ENCODE peak calls at places on chromosomes 5 and 9, in eight cellular contexts. One of them, this sample, is unnamed.

GRCh38 chr9:2390028-2390427 is 231.6 kb upstream of the VLDLR start:
- DNase-seq in T-helper 2 cell: no peak
- DNase-seq in GM23338: no peak
- DNase-seq in T follicular helper cell: no peak
- DNase-seq in Calu3: no peak
- DNase-seq in H4: no peak
- DNase-seq in GM23248: peak
- DNase-seq in mesendoderm: no peak
- DNase-seq in this sample: no peak

GRCh38 chr5:61010759-61011460 is 65.9 kb downstream of the NDUFAF2 start:
- DNase-seq in T-helper 2 cell: no peak
- DNase-seq in GM23338: peak
- DNase-seq in T follicular helper cell: no peak
- DNase-seq in Calu3: no peak
- DNase-seq in H4: no peak
- DNase-seq in GM23248: peak
- DNase-seq in mesendoderm: peak
- DNase-seq in this sample: no peak

GRCh38 chr5:99088309-99088708 is 159.5 kb upstream of the CHD1 start:
- DNase-seq in T-helper 2 cell: no peak
- DNase-seq in GM23338: no peak
- DNase-seq in T follicular helper cell: no peak
- DNase-seq in Calu3: no peak
- DNase-seq in H4: peak
- DNase-seq in GM23248: peak
- DNase-seq in mesendoderm: no peak
- DNase-seq in this sample: no peak

GRCh38 chr9:137656416-137656815 is 37.6 kb downstream of the EHMT1 start:
- DNase-seq in T-helper 2 cell: no peak
- DNase-seq in GM23338: no peak
- DNase-seq in T follicular helper cell: no peak
- DNase-seq in Calu3: no peak
- DNase-seq in H4: no peak
- DNase-seq in GM23248: no peak
- DNase-seq in mesendoderm: no peak
- DNase-seq in this sample: no peak

GRCh38 chr9:133643978-133644760 is 8.0 kb downstream of the DBH start:
- DNase-seq in T-helper 2 cell: no peak
- DNase-seq in GM23338: no peak
- DNase-seq in T follicular helper cell: no peak
- DNase-seq in Calu3: no peak
- DNase-seq in H4: no peak
- DNase-seq in GM23248: no peak
- DNase-seq in mesendoderm: no peak
- DNase-seq in this sample: no peak

GRCh38 chr9:138104251-138105122 is 226.9 kb downstream of the CACNA1B start:
- DNase-seq in T-helper 2 cell: no peak
- DNase-seq in GM23338: no peak
- DNase-seq in T follicular helper cell: no peak
- DNase-seq in Calu3: no peak
- DNase-seq in H4: no peak
- DNase-seq in GM23248: no peak
- DNase-seq in mesendoderm: no peak
- DNase-seq in this sample: no peak

GRCh38 chr5:136023935-136024645 is 4.7 kb upstream of the TGFBI start:
- DNase-seq in T-helper 2 cell: no peak
- DNase-seq in GM23338: no peak
- DNase-seq in T follicular helper cell: no peak
- DNase-seq in Calu3: no peak
- DNase-seq in H4: no peak
- DNase-seq in GM23248: peak
- DNase-seq in mesendoderm: no peak
- DNase-seq in this sample: no peak

GRCh38 chr9:106893088-106893487 is 30.1 kb downstream of the ZNF462 start:
- DNase-seq in T-helper 2 cell: no peak
- DNase-seq in GM23338: no peak
- DNase-seq in T follicular helper cell: no peak
- DNase-seq in Calu3: no peak
- DNase-seq in H4: peak
- DNase-seq in GM23248: peak
- DNase-seq in mesendoderm: peak
- DNase-seq in this sample: no peak

GRCh38 chr9:123265833-123266232 is 2.6 kb downstream of the STRBP start:
- DNase-seq in T-helper 2 cell: no peak
- DNase-seq in GM23338: peak
- DNase-seq in T follicular helper cell: no peak
- DNase-seq in Calu3: no peak
- DNase-seq in H4: no peak
- DNase-seq in GM23248: no peak
- DNase-seq in mesendoderm: peak
- DNase-seq in this sample: no peak

GRCh38 chr9:105146677-105147076 is 97.8 kb upstream of the SLC44A1 start:
- DNase-seq in T-helper 2 cell: no peak
- DNase-seq in GM23338: no peak
- DNase-seq in T follicular helper cell: no peak
- DNase-seq in Calu3: no peak
- DNase-seq in H4: no peak
- DNase-seq in GM23248: no peak
- DNase-seq in mesendoderm: no peak
- DNase-seq in this sample: no peak

GRCh38 chr9:26670052-26670640 is 222.5 kb downstream of the CAAP1 start:
- DNase-seq in T-helper 2 cell: no peak
- DNase-seq in GM23338: no peak
- DNase-seq in T follicular helper cell: no peak
- DNase-seq in Calu3: no peak
- DNase-seq in H4: no peak
- DNase-seq in GM23248: no peak
- DNase-seq in mesendoderm: no peak
- DNase-seq in this sample: no peak

GRCh38 chr9:136052991-136053756 is 41.9 kb downstream of the NACC2 start:
- DNase-seq in T-helper 2 cell: no peak
- DNase-seq in GM23338: peak
- DNase-seq in T follicular helper cell: no peak
- DNase-seq in Calu3: peak
- DNase-seq in H4: no peak
- DNase-seq in GM23248: peak
- DNase-seq in mesendoderm: peak
- DNase-seq in this sample: no peak

GRCh38 chr5:40381676-40382363 is 297.9 kb upstream of the PTGER4 start:
- DNase-seq in T-helper 2 cell: no peak
- DNase-seq in GM23338: no peak
- DNase-seq in T follicular helper cell: no peak
- DNase-seq in Calu3: no peak
- DNase-seq in H4: no peak
- DNase-seq in GM23248: peak
- DNase-seq in mesendoderm: no peak
- DNase-seq in this sample: no peak

GRCh38 chr9:98172604-98173003 is 19.8 kb downstream of the CORO2A start:
- DNase-seq in T-helper 2 cell: no peak
- DNase-seq in GM23338: peak
- DNase-seq in T follicular helper cell: no peak
- DNase-seq in Calu3: no peak
- DNase-seq in H4: peak
- DNase-seq in GM23248: no peak
- DNase-seq in mesendoderm: peak
- DNase-seq in this sample: peak

GRCh38 chr9:19493174-19493811 is 84.5 kb downstream of the ACER2 start:
- DNase-seq in T-helper 2 cell: no peak
- DNase-seq in GM23338: peak
- DNase-seq in T follicular helper cell: peak
- DNase-seq in Calu3: peak
- DNase-seq in H4: peak
- DNase-seq in GM23248: peak
- DNase-seq in mesendoderm: peak
- DNase-seq in this sample: peak

GRCh38 chr5:178287791-178288105 is 55.1 kb upstream of the PHYKPL start:
- DNase-seq in T-helper 2 cell: no peak
- DNase-seq in GM23338: no peak
- DNase-seq in T follicular helper cell: no peak
- DNase-seq in Calu3: no peak
- DNase-seq in H4: no peak
- DNase-seq in GM23248: no peak
- DNase-seq in mesendoderm: no peak
- DNase-seq in this sample: peak

GRCh38 chr9:72428329-72428728 is 63.3 kb upstream of the ZFAND5 start:
- DNase-seq in T-helper 2 cell: no peak
- DNase-seq in GM23338: no peak
- DNase-seq in T follicular helper cell: no peak
- DNase-seq in Calu3: no peak
- DNase-seq in H4: no peak
- DNase-seq in GM23248: peak
- DNase-seq in mesendoderm: no peak
- DNase-seq in this sample: no peak

GRCh38 chr5:136001531-136001930 is 27.3 kb upstream of the TGFBI start:
- DNase-seq in T-helper 2 cell: no peak
- DNase-seq in GM23338: no peak
- DNase-seq in T follicular helper cell: no peak
- DNase-seq in Calu3: peak
- DNase-seq in H4: peak
- DNase-seq in GM23248: peak
- DNase-seq in mesendoderm: no peak
- DNase-seq in this sample: no peak

GRCh38 chr9:137296214-137297059 is 5.6 kb downstream of the NRARP start:
- DNase-seq in T-helper 2 cell: no peak
- DNase-seq in GM23338: no peak
- DNase-seq in T follicular helper cell: no peak
- DNase-seq in Calu3: peak
- DNase-seq in H4: no peak
- DNase-seq in GM23248: no peak
- DNase-seq in mesendoderm: no peak
- DNase-seq in this sample: no peak

GRCh38 chr9:18485691-18486090 is 11.7 kb downstream of the ADAMTSL1 start:
- DNase-seq in T-helper 2 cell: no peak
- DNase-seq in GM23338: no peak
- DNase-seq in T follicular helper cell: no peak
- DNase-seq in Calu3: no peak
- DNase-seq in H4: peak
- DNase-seq in GM23248: peak
- DNase-seq in mesendoderm: no peak
- DNase-seq in this sample: no peak

This sample was measured in NCI-H345.